ENCODE peak calls at places on chromosomes 5 and 9, in five cellular contexts. One of them, this sample, is unnamed.

GRCh38 chr9:138069731-138070456 is 192.3 kb downstream of the CACNA1B start:
- DNase-seq in A172: no peak
- DNase-seq in HuH-7.5: no peak
- DNase-seq in stimulated activated CD8-positive, alpha-beta memory T cell treated with anti-CD3 and anti-CD28 coated beads, Interleukin-4, amount 100 ng/mL, for 4 hours: no peak
- DNase-seq in Ammon's horn: no peak
- DNase-seq in this sample: no peak

GRCh38 chr9:97364769-97365490 is 47.0 kb upstream of the TDRD7 start:
- DNase-seq in Ammon's horn: no peak
- DNase-seq in HuH-7.5: no peak
- DNase-seq in A172: no peak
- DNase-seq in stimulated activated CD8-positive, alpha-beta memory T cell treated with anti-CD3 and anti-CD28 coated beads, Interleukin-4, amount 100 ng/mL, for 4 hours: no peak
- DNase-seq in this sample: no peak

GRCh38 chr5:66840527-66841013 is 244.4 kb downstream of the MAST4 start:
- DNase-seq in A172: no peak
- DNase-seq in Ammon's horn: no peak
- DNase-seq in stimulated activated CD8-positive, alpha-beta memory T cell treated with anti-CD3 and anti-CD28 coated beads, Interleukin-4, amount 100 ng/mL, for 4 hours: no peak
- DNase-seq in HuH-7.5: no peak
- DNase-seq in this sample: no peak

GRCh38 chr5:68214472-68215207 is 916 bp upstream of the PIK3R1 start:
- DNase-seq in stimulated activated CD8-positive, alpha-beta memory T cell treated with anti-CD3 and anti-CD28 coated beads, Interleukin-4, amount 100 ng/mL, for 4 hours: no peak
- DNase-seq in A172: peak
- DNase-seq in Ammon's horn: peak
- DNase-seq in HuH-7.5: no peak
- DNase-seq in this sample: peak

GRCh38 chr5:170826117-170826516 is 35.7 kb upstream of the RANBP17 start:
- DNase-seq in A172: no peak
- DNase-seq in stimulated activated CD8-positive, alpha-beta memory T cell treated with anti-CD3 and anti-CD28 coated beads, Interleukin-4, amount 100 ng/mL, for 4 hours: no peak
- DNase-seq in Ammon's horn: no peak
- DNase-seq in HuH-7.5: no peak
- DNase-seq in this sample: no peak

GRCh38 chr5:154196955-154197652 is 6.6 kb downstream of the GALNT10 start:
- DNase-seq in A172: peak
- DNase-seq in stimulated activated CD8-positive, alpha-beta memory T cell treated with anti-CD3 and anti-CD28 coated beads, Interleukin-4, amount 100 ng/mL, for 4 hours: no peak
- DNase-seq in HuH-7.5: no peak
- DNase-seq in Ammon's horn: peak
- DNase-seq in this sample: peak

GRCh38 chr5:140131967-140132409 is 6.3 kb downstream of the IGIP start:
- DNase-seq in Ammon's horn: peak
- DNase-seq in HuH-7.5: no peak
- DNase-seq in A172: peak
- DNase-seq in stimulated activated CD8-positive, alpha-beta memory T cell treated with anti-CD3 and anti-CD28 coated beads, Interleukin-4, amount 100 ng/mL, for 4 hours: no peak
- DNase-seq in this sample: no peak

GRCh38 chr5:143992461-143992860 is 178.0 kb downstream of the YIPF5 start:
- DNase-seq in stimulated activated CD8-positive, alpha-beta memory T cell treated with anti-CD3 and anti-CD28 coated beads, Interleukin-4, amount 100 ng/mL, for 4 hours: no peak
- DNase-seq in Ammon's horn: no peak
- DNase-seq in HuH-7.5: no peak
- DNase-seq in A172: no peak
- DNase-seq in this sample: no peak

GRCh38 chr9:121696935-121697334 is 45.5 kb downstream of the DAB2IP start:
- DNase-seq in A172: no peak
- DNase-seq in HuH-7.5: no peak
- DNase-seq in stimulated activated CD8-positive, alpha-beta memory T cell treated with anti-CD3 and anti-CD28 coated beads, Interleukin-4, amount 100 ng/mL, for 4 hours: no peak
- DNase-seq in Ammon's horn: no peak
- DNase-seq in this sample: no peak

GRCh38 chr9:112605963-112606699 is 111.8 kb downstream of the INIP start:
- DNase-seq in HuH-7.5: no peak
- DNase-seq in stimulated activated CD8-positive, alpha-beta memory T cell treated with anti-CD3 and anti-CD28 coated beads, Interleukin-4, amount 100 ng/mL, for 4 hours: no peak
- DNase-seq in Ammon's horn: no peak
- DNase-seq in A172: no peak
- DNase-seq in this sample: no peak

GRCh38 chr5:167592114-167592513 is 699.3 kb upstream of the WWC1 start:
- DNase-seq in HuH-7.5: no peak
- DNase-seq in stimulated activated CD8-positive, alpha-beta memory T cell treated with anti-CD3 and anti-CD28 coated beads, Interleukin-4, amount 100 ng/mL, for 4 hours: no peak
- DNase-seq in Ammon's horn: no peak
- DNase-seq in A172: no peak
- DNase-seq in this sample: no peak

This sample was measured in K562.